ENCODE peak calls at places on chromosomes 11 and 22, in four cellular contexts. L, B, I and R are unnamed samples.

GRCh38 chr11:88435405-88435804 is 97.9 kb upstream of the CTSC start:
- DNase-seq in L (no peak), B (no peak), I (no peak), R (no peak)

GRCh38 chr11:66562907-66563583 is 5.4 kb downstream of the CTSF start:
- DNase-seq in L (no peak), B (no peak), I (no peak), R (no peak)

GRCh38 chr11:46392421-46393230 is 1.1 kb upstream of the CHRM4 start:
- DNase-seq in L (peak; percentile 85), B (peak; percentile 87), I (peak; percentile 97), R (peak; percentile 88)

GRCh38 chr22:17381237-17381913 is 12.1 kb downstream of the CECR2 start:
- DNase-seq in L (no peak), B (no peak), I (no peak), R (no peak)

GRCh38 chr11:2772544-2773031 is 72.8 kb upstream of the KCNQ1OT1 start:
- DNase-seq in L (peak; percentile 13), B (no peak), I (peak; percentile 31), R (peak; percentile 6)

GRCh38 chr11:132777067-132777975 is 755.0 kb downstream of the OPCML start:
- DNase-seq in L (no peak), B (no peak), I (no peak), R (no peak)

GRCh38 chr11:76229690-76230240 is 23.5 kb upstream of the WNT11 start:
- DNase-seq in L (no peak), B (no peak), I (no peak), R (no peak)

GRCh38 chr22:49305966-49306631 is 521.6 kb downstream of the BRD1 start:
- DNase-seq in L (peak; percentile 7), B (no peak), I (peak; percentile 23), R (peak; percentile 5)

GRCh38 chr11:83681045-83681781 is 395.0 kb upstream of the CCDC90B start:
- DNase-seq in L (no peak), B (no peak), I (no peak), R (no peak)

GRCh38 chr11:11149671-11150459 is 203.2 kb downstream of the CSNK2A3 start:
- DNase-seq in L (no peak), B (no peak), I (peak; percentile 21), R (no peak)

GRCh38 chr11:11143849-11144248 is 209.2 kb downstream of the CSNK2A3 start:
- DNase-seq in L (no peak), B (no peak), I (no peak), R (no peak)

GRCh38 chr11:11146830-11147229 is 206.2 kb downstream of the CSNK2A3 start:
- DNase-seq in L (no peak), B (no peak), I (peak; percentile 27), R (no peak)

GRCh38 chr11:11148598-11148997 is 204.5 kb downstream of the CSNK2A3 start:
- DNase-seq in L (no peak), B (no peak), I (peak; percentile 53), R (no peak)

DNA sequence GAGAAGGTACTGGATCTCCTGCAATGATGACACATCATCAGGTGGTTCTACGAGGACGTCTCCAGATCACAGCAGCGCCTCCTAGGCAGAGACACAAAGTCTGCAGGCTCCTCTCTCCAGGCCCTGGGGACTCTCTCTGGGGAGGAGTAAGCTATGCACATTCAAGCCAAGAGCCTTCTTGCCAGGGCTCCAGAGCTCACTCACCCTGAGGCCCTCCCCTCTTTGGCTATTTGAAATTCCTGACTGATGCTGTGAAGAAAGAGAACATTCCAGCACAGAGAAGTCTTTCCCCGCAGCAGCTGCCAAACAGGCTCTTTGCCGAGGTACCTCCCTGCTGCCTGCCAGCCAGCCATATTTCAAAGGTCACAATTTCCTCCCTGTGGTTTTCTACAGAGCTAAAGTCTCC is 204.9 kb downstream of the CSNK2A3 start:
- DNase-seq in L (no peak), B (peak; percentile 77), I (peak; percentile 90), R (peak; percentile 83)
- TF ChIP-seq CTCF in L (no peak), B (peak; percentile 43), I (peak; percentile 65), R (no peak)

DNA sequence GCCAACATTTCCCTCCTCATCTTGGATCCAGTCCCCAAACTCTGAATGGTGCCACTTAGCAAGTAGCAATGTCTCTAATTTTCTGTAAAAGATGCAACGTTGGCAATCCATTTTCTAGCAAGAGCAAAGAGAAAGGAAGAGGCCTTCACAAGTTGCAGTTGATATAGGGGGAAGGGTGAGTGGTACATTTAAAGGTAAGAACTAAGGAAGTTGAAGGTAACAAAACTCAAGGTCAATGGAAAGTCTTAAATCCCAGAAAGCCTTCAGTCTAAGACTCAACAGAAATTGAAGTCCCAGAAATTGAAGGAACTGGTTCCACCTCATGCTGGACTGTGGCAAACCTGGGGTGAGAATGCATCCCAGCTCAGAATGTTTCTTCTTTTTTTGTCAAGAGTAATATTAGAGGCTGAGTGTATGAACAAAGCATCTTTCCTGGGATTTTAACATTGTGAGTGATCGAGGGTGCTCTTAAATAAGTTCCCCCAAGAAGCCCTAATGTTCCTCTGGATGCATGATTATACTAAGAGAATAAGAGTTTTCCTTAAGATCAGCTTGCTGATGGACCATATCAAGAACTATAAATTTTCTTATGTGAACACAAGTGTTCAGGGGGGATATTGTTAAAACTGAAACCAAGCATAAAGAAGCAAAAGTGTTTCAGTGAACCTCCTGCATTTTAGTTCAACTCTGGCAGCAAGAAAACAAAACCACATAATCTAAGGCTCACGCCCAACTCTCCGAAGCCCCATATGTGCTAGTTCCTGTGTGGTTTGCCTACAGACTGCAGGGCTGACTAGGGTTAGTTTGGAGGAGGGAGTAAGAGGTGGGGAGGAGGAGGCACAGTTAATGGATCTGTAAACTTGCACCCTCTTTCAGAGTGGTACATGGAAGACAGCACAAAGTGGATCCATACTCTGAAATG is at the start of gene GRAP2:
- DNase-seq in L (no peak), B (no peak), I (no peak), R (no peak)
- H3K4me1 ChIP-seq in L (no peaks in the 10 kb centered on the region), B (peaks cover 12% of the 10 kb centered on the region), I (no peaks in the 10 kb centered on the region), R (peaks cover 10% of the 10 kb centered on the region)

GRCh38 chr11:75073459-75074190 is 23.1 kb downstream of the OR2AT4 start:
- DNase-seq in L (no peak), B (no peak), I (peak; percentile 65), R (no peak)
- TF ChIP-seq CTCF in L (no peak), B (no peak), I (peak; percentile 66), R (no peak)

GRCh38 chr22:30206964-30207363 is 39.6 kb downstream of the LIF start:
- DNase-seq in L (no peak), B (no peak), I (peak; percentile 86), R (peak; percentile 64)
- H3K4me1 ChIP-seq in L (no peaks in the 10 kb centered on the region), B (peaks cover 31% of the 10 kb centered on the region), I (no peaks in the 10 kb centered on the region), R (peaks cover 63% of the 10 kb centered on the region)

DNA sequence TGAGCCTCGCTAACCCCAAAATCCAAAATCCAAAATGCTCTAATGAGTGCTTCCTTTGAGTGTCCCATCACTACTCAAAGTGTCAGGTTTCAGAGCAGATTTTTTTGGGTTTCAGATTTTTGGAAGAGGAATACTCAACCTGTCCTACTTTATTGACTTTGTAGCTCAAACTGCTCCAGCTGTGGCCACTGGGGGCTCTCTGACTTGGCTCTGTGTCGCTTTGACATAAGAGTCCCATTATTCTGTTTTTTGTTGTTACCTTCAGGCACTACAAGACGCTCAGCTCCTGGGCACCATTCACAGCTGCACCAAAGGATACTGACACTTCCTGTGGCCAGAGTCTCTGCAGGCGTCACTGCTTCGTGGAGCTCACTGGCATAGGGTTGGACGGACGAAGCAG is 41.1 kb downstream of the PHF21B start:
- DNase-seq in L (no peak), B (no peak), I (peak; percentile 66), R (no peak)
- TF ChIP-seq CTCF in L (no peak), B (no peak), I (peak; percentile 66), R (no peak)

GRCh38 chr11:61700221-61700620 is 20.0 kb downstream of the DAGLA start:
- DNase-seq in L (peak; percentile 91), B (no peak), I (peak; percentile 74), R (peak; percentile 38)

GRCh38 chr11:61702701-61703312 is 22.6 kb downstream of the DAGLA start:
- DNase-seq in L (no peak), B (no peak), I (no peak), R (no peak)

GRCh38 chr11:61699737-61700160 is 19.6 kb downstream of the DAGLA start:
- DNase-seq in L (peak; percentile 81), B (peak; percentile 64), I (no peak), R (peak; percentile 55)

GRCh38 chr11:61700720-61701119 is 20.5 kb downstream of the DAGLA start:
- DNase-seq in L (no peak), B (no peak), I (no peak), R (no peak)

DNA sequence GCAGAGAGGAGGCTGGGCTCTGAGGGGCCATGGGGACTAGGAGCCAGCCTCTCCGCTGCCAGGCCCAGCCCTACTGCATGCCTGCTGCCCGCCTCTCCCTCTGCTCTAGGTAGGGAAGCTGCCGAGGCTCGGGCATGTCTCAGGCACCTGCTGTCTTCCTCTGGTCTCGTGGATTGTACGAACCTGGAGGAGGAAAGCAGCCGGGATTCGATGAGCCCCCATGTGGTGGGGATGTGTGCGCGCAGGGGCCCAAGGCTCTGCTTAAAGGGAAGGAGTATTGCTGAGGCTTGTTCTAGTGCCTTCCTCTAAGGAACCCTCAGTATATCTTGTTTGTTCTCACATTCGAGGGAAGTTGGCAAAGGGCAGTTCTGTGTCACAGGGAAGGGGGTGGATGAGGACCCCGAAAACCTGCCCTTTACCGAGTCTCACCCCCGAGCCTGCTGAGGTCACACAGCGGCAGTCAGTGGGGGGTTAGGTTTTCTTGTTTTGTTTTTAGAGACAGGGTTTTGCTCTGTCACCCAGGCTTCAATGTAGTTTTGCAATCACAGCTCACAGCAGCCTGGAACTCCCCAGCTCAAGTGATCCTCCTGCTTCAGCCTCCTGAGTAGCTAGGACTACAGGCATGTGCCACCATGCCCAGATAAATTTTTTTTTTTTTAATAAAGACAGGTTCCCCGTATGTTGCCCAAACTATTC is 21.3 kb downstream of the DAGLA start:
- DNase-seq in L (no peak), B (no peak), I (peak; percentile 92), R (peak; percentile 25)
- H3K4me1 ChIP-seq in L (peaks cover 48% of the 10 kb centered on the region), B (peaks cover 57% of the 10 kb centered on the region), I (no peaks in the 10 kb centered on the region), R (peaks cover 47% of the 10 kb centered on the region)

GRCh38 chr11:34944692-34945091 is 28.3 kb downstream of the PDHX start:
- DNase-seq in L (no peak), B (no peak), I (no peak), R (no peak)
- TF ChIP-seq CTCF in L (no peak), B (no peak), I (no peak), R (no peak)

GRCh38 chr11:8867035-8867434 is 44.0 kb upstream of the AKIP1 start:
- DNase-seq in L (no peak), B (no peak), I (no peak), R (no peak)
- H3K4me1 ChIP-seq in L (no peaks in the 10 kb centered on the region), B (peaks cover 62% of the 10 kb centered on the region), I (peaks cover 18% of the 10 kb centered on the region), R (peaks cover 6% of the 10 kb centered on the region)

DNA sequence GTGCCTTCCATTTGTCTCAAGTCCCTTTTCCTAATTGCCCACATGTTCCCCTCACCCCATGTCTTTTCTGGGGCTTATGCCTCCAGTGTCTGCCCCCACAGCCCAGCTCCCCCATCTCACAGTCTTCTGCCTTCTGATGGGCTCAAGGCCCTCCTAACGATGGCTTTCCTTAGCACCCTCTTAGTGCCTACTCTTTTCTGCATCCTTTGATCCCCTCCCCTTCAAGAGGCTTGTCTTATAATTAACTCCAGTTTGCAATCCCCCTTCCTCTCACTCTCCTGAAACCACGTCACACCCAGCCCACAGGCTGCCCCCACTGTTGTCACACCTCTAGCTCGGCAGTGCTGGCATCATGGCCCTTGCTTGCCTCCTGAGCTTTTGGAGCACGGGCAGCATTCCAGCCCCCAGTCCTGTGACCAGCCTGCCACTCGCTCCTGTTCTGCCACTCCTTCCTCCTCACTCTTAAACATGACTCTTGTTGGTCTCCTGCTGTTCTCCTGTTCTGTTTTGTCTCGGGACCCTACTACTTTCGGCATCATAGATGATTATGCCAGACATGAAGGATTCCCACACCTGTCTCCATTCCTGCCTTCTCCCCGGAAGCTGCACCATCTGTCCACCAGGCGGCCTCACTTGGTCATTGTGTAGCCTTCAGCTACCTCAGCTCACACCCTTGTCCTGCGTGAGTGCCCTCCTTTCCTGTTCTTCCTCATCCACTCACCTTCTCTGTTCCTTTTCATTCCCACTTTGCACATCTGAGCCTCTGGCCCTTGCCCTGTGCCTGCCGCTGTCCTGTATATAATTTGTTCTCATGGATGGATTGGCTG is 26.1 kb downstream of the UBE2L3 start:
- DNase-seq in L (peak; percentile 40), B (peak; percentile 75), I (peak; percentile 83), R (no peak)
- TF ChIP-seq CTCF in L (peak; percentile 12), B (peak; percentile 41), I (peak; percentile 82), R (no peak)